ENCODE peak calls at places on chromosome 17, in ten cellular contexts. E is fibroblast of lung, H is mucosa of descending colon, D is brain microvascular endothelial cell, J is Caco-2, G is right lobe of liver, B is AG04450, Q is pancreas, A is lower leg skin, K is body of pancreas. S is an unnamed sample.

GRCh38 chr17:17125136-17126084 is 80.7 kb downstream of the PLD6 start:
- DNase-seq in E (peak; percentile 34), H (no peak), D (no peak), J (no peak), G (peak; percentile 25), B (no peak), Q (no peak), A (no peak), K (no peak), S (no peak)

GRCh38 chr17:21295036-21295952 is 10.8 kb downstream of the MAP2K3 start:
- DNase-seq in E (no peak), H (no peak), D (no peak), J (no peak), G (no peak), B (no peak), Q (no peak), A (no peak), K (peak; percentile 62), S (no peak)

GRCh38 chr17:66432996-66433556 is 130.7 kb downstream of the PRKCA start:
- DNase-seq in E (peak; percentile 24), H (no peak), D (no peak), J (no peak), G (no peak), B (no peak), Q (no peak), A (no peak), K (no peak), S (no peak)

GRCh38 chr17:15409721-15410247 is 57.6 kb downstream of the CDRT4 start:
- DNase-seq in E (peak; percentile 97), H (no peak), D (peak; percentile 85), J (no peak), G (no peak), B (peak; percentile 93), Q (no peak), A (peak; percentile 67), K (no peak), S (no peak)

GRCh38 chr17:36978810-36979584 is 30.2 kb downstream of the AATF start:
- DNase-seq in E (peak; percentile 11), H (no peak), D (no peak), J (no peak), G (no peak), B (no peak), Q (no peak), A (no peak), K (no peak), S (no peak)

GRCh38 chr17:55606431-55606830 is 95.2 kb upstream of the SMIM36 start:
- DNase-seq in E (peak; percentile 21), H (no peak), D (no peak), J (no peak), G (no peak), B (no peak), Q (no peak), A (no peak), K (no peak), S (no peak)

GRCh38 chr17:57259817-57260216 is 3.5 kb downstream of the MSI2 start:
- DNase-seq in E (no peak), H (no peak), D (no peak), J (no peak), G (no peak), B (no peak), Q (no peak), A (no peak), K (no peak), S (no peak)

GRCh38 chr17:45144199-45145034 is 3.9 kb upstream of the HEXIM1 start:
- DNase-seq in E (no peak), H (peak; percentile 64), D (no peak), J (no peak), G (peak; percentile 70), B (no peak), Q (peak; percentile 45), A (no peak), K (no peak), S (no peak)

GRCh38 chr17:55295411-55296170 is 30.8 kb downstream of the HLF start:
- DNase-seq in E (peak; percentile 57), H (peak; percentile 73), D (peak; percentile 52), J (peak; percentile 84), G (peak; percentile 78), B (peak; percentile 7), Q (peak; percentile 29), A (peak; percentile 62), K (peak; percentile 63), S (peak; percentile 29)

GRCh38 chr17:2636169-2636930 is 42.9 kb downstream of the PAFAH1B1 start:
- DNase-seq in E (no peak), H (no peak), D (no peak), J (no peak), G (no peak), B (no peak), Q (no peak), A (no peak), K (no peak), S (no peak)

GRCh38 chr17:19753661-19754463 is 5.8 kb upstream of the ALDH3A1 start:
- DNase-seq in E (no peak), H (peak; percentile 61), D (no peak), J (no peak), G (no peak), B (no peak), Q (peak; percentile 39), A (no peak), K (peak; percentile 54), S (no peak)

GRCh38 chr17:10729334-10730193 is at the start of gene TMEM220:
- DNase-seq in E (peak; percentile 79), H (peak; percentile 75), D (peak; percentile 27), J (no peak), G (peak; percentile 90), B (peak; percentile 34), Q (peak; percentile 82), A (peak; percentile 72), K (peak; percentile 76), S (peak; percentile 4)

GRCh38 chr17:71363661-71364060 is 757.2 kb upstream of the SOX9 start:
- DNase-seq in E (no peak), H (no peak), D (no peak), J (no peak), G (no peak), B (no peak), Q (no peak), A (no peak), K (no peak), S (no peak)

GRCh38 chr17:78883533-78884131 is 19.4 kb downstream of the CEP295NL start:
- DNase-seq in E (peak; percentile 97), H (peak; percentile 55), D (peak; percentile 89), J (no peak), G (peak; percentile 72), B (peak; percentile 93), Q (peak; percentile 51), A (peak; percentile 88), K (peak; percentile 45), S (no peak)

GRCh38 chr17:17681744-17682292 is 560 bp downstream of the RAI1 start:
- DNase-seq in E (no peak), H (no peak), D (no peak), J (peak; percentile 66), G (peak; percentile 68), B (no peak), Q (peak; percentile 51), A (peak; percentile 32), K (peak; percentile 49), S (no peak)

GRCh38 chr17:44872131-44872768 is 24.6 kb downstream of the HIGD1B start:
- DNase-seq in E (no peak), H (no peak), D (no peak), J (no peak), G (no peak), B (no peak), Q (no peak), A (no peak), K (no peak), S (no peak)

GRCh38 chr17:19755821-19756510 is 7.9 kb upstream of the ALDH3A1 start:
- DNase-seq in E (no peak), H (no peak), D (no peak), J (no peak), G (no peak), B (no peak), Q (no peak), A (no peak), K (no peak), S (no peak)

GRCh38 chr17:28947639-28948038 is 3.7 kb downstream of the PHF12 start:
- DNase-seq in E (no peak), H (no peak), D (no peak), J (no peak), G (no peak), B (no peak), Q (no peak), A (no peak), K (no peak), S (no peak)
- H3K4me3 ChIP-seq in E (no peak overlapping the region), H (no peak overlapping the region), D (no peak overlapping the region), J (no peak overlapping the region), G (no peak overlapping the region), B (peak overlapping the region; percentile 30), Q (no peak overlapping the region), A (no peak overlapping the region), K (no peak overlapping the region), S (peak overlapping the region; percentile 94)

GRCh38 chr17:50096092-50096491 is 941 bp downstream of the PDK2 start:
- DNase-seq in E (no peak), H (peak; percentile 34), D (no peak), J (no peak), G (peak; percentile 54), B (no peak), Q (no peak), A (no peak), K (peak; percentile 27), S (no peak)

GRCh38 chr17:50096758-50097157 is 1.6 kb downstream of the PDK2 start:
- DNase-seq in E (no peak), H (peak; percentile 3), D (no peak), J (no peak), G (peak; percentile 43), B (no peak), Q (no peak), A (no peak), K (no peak), S (no peak)

GRCh38 chr17:50094243-50094752 is 853 bp upstream of the PDK2 start:
- DNase-seq in E (peak; percentile 87), H (peak; percentile 98), D (peak; percentile 83), J (peak; percentile 80), G (peak; percentile 91), B (peak; percentile 41), Q (peak; percentile 86), A (peak; percentile 91), K (peak; percentile 93), S (peak; percentile 76)

GRCh38 chr17:50094753-50095616 is at the start of gene PDK2:
- DNase-seq in E (peak; percentile 95), H (peak; percentile 95), D (peak; percentile 92), J (peak; percentile 91), G (peak; percentile 98), B (peak; percentile 87), Q (peak; percentile 94), A (peak; percentile 97), K (peak; percentile 95), S (peak; percentile 95)

GRCh38 chr17:50095626-50096037 is 481 bp downstream of the PDK2 start:
- DNase-seq in E (peak; percentile 28), H (peak; percentile 54), D (no peak), J (no peak), G (no peak), B (no peak), Q (no peak), A (no peak), K (peak; percentile 30), S (no peak)
- H3K4me3 ChIP-seq in E (peak overlapping the region; percentile 85), H (peak overlapping the region; percentile 88), D (peak overlapping the region; percentile 86), J (peak overlapping the region; percentile 72), G (peak overlapping the region; percentile 84), B (peak overlapping the region; percentile 83), Q (peak overlapping the region; percentile 76), A (peak overlapping the region; percentile 91), K (peak overlapping the region; percentile 72), S (peak overlapping the region; percentile 82)

GRCh38 chr17:31394544-31394943 is 3.1 kb downstream of the RAB11FIP4 start:
- DNase-seq in E (peak; percentile 79), H (peak; percentile 73), D (peak; percentile 77), J (peak; percentile 87), G (no peak), B (peak; percentile 57), Q (peak; percentile 56), A (no peak), K (peak; percentile 50), S (no peak)
- H3K4me3 ChIP-seq in E (no peak overlapping the region), H (no peak overlapping the region), D (no peak overlapping the region), J (no peak overlapping the region), G (no peak overlapping the region), B (no peak overlapping the region), Q (no peak overlapping the region), A (no peak overlapping the region), K (no peak overlapping the region), S (no peak overlapping the region)

GRCh38 chr17:39755550-39756375 is 18.0 kb downstream of the GRB7 start:
- DNase-seq in E (no peak), H (no peak), D (no peak), J (no peak), G (no peak), B (no peak), Q (no peak), A (no peak), K (no peak), S (peak; percentile 50)
- H3K4me3 ChIP-seq in E (no peak overlapping the region), H (no peak overlapping the region), D (no peak overlapping the region), J (no peak overlapping the region), G (no peak overlapping the region), B (no peak overlapping the region), Q (no peak overlapping the region), A (no peak overlapping the region), K (no peak overlapping the region), S (peak overlapping the region; percentile 58)